ENCODE peak calls at places on chromosomes 11 and 22, in ten cellular contexts. T, C, N, H, G, A, K, S, V and Y are unnamed samples.

GRCh38 chr11:10895285-10895684 is 37.4 kb upstream of the ZBED5 start:
- DNase-seq in T (no peak), C (no peak), N (no peak), H (no peak), G (no peak), A (no peak), K (no peak), S (no peak), V (no peak), Y (no peak)

GRCh38 chr11:93542753-93543246 is 391 bp downstream of the SMCO4 start:
- DNase-seq in T (no peak), C (no peak), N (no peak), H (no peak), G (peak), A (no peak), K (peak), S (no peak), V (no peak), Y (no peak)

GRCh38 chr11:48150213-48150612 is 66.4 kb upstream of the OR4B1 start:
- DNase-seq in T (no peak), C (no peak), N (no peak), H (no peak), G (no peak), A (no peak), K (no peak), S (peak), V (no peak), Y (no peak)

GRCh38 chr11:69541501-69542313 is 60.2 kb downstream of the LINC01488 start:
- DNase-seq in T (no peak), C (peak), N (no peak), H (no peak), G (no peak), A (no peak), K (no peak), S (peak), V (no peak), Y (no peak)

GRCh38 chr11:9738126-9738525 is 74.2 kb downstream of the SWAP70 start:
- DNase-seq in T (no peak), C (no peak), N (no peak), H (no peak), G (no peak), A (no peak), K (peak), S (no peak), V (no peak), Y (no peak)

GRCh38 chr11:64207247-64208085 is 945 bp downstream of the FERMT3 start:
- DNase-seq in T (peak), C (peak), N (no peak), H (peak), G (peak), A (no peak), K (peak), S (peak), V (peak), Y (no peak)

GRCh38 chr22:30287626-30288413 is 1.5 kb downstream of the CASTOR1 start:
- DNase-seq in T (peak), C (peak), N (peak), H (peak), G (peak), A (peak), K (peak), S (peak), V (peak), Y (peak)

GRCh38 chr22:50296658-50297490 is 10.6 kb downstream of the PLXNB2 start:
- DNase-seq in T (no peak), C (no peak), N (no peak), H (no peak), G (no peak), A (no peak), K (no peak), S (no peak), V (no peak), Y (no peak)

GRCh38 chr11:19027829-19028595 is 32.5 kb downstream of the MRGPRX2 start:
- DNase-seq in T (no peak), C (no peak), N (peak), H (no peak), G (no peak), A (no peak), K (no peak), S (peak), V (no peak), Y (no peak)

GRCh38 chr22:19139974-19140373 is 4.5 kb downstream of the ESS2 start:
- DNase-seq in T (no peak), C (no peak), N (no peak), H (no peak), G (no peak), A (no peak), K (no peak), S (no peak), V (no peak), Y (no peak)

GRCh38 chr22:47437636-47438035 is 675.2 kb downstream of the TBC1D22A start:
- DNase-seq in T (peak), C (no peak), N (no peak), H (no peak), G (no peak), A (no peak), K (no peak), S (no peak), V (no peak), Y (no peak)

GRCh38 chr11:12319734-12320387 is 57.5 kb upstream of the PARVA start:
- DNase-seq in T (no peak), C (no peak), N (no peak), H (no peak), G (no peak), A (no peak), K (no peak), S (no peak), V (no peak), Y (no peak)

GRCh38 chr11:65851811-65852507 is 6.0 kb downstream of the CFL1 start:
- DNase-seq in T (no peak), C (no peak), N (no peak), H (no peak), G (no peak), A (no peak), K (no peak), S (no peak), V (peak), Y (no peak)

GRCh38 chr11:97118756-97119155 is 728.9 kb downstream of the JRKL start:
- DNase-seq in T (no peak), C (no peak), N (no peak), H (no peak), G (no peak), A (no peak), K (no peak), S (no peak), V (peak), Y (no peak)

GRCh38 chr22:21991309-21991596 is 8.7 kb upstream of the TOP3B start:
- DNase-seq in T (no peak), C (no peak), N (no peak), H (no peak), G (no peak), A (no peak), K (no peak), S (no peak), V (no peak), Y (no peak)

GRCh38 chr22:50338042-50338573 is 5.0 kb upstream of the PPP6R2 start:
- DNase-seq in T (no peak), C (no peak), N (no peak), H (no peak), G (no peak), A (no peak), K (no peak), S (no peak), V (no peak), Y (no peak)

GRCh38 chr11:35387341-35387982 is 31.9 kb downstream of the SLC1A2 start:
- DNase-seq in T (no peak), C (no peak), N (no peak), H (no peak), G (no peak), A (no peak), K (no peak), S (no peak), V (no peak), Y (no peak)

GRCh38 chr11:75453916-75454655 is 21.1 kb upstream of the KLHL35 start:
- DNase-seq in T (no peak), C (peak), N (no peak), H (no peak), G (no peak), A (peak), K (no peak), S (peak), V (no peak), Y (no peak)

GRCh38 chr11:38176812-38177322 is 1578.8 kb upstream of the RAG2 start:
- DNase-seq in T (no peak), C (no peak), N (no peak), H (no peak), G (no peak), A (no peak), K (no peak), S (no peak), V (no peak), Y (no peak)

GRCh38 chr22:49994361-49995058 is 18.1 kb downstream of the IL17REL start:
- DNase-seq in T (no peak), C (no peak), N (no peak), H (no peak), G (peak), A (no peak), K (no peak), S (no peak), V (peak), Y (no peak)

GRCh38 chr11:29957406-29957805 is 59.4 kb downstream of the KCNA4 start:
- DNase-seq in T (no peak), C (no peak), N (no peak), H (no peak), G (no peak), A (no peak), K (no peak), S (no peak), V (no peak), Y (no peak)

GRCh38 chr11:8732276-8732675 is 49.7 kb downstream of the RPL27A start:
- DNase-seq in T (no peak), C (no peak), N (no peak), H (no peak), G (no peak), A (no peak), K (peak), S (no peak), V (no peak), Y (no peak)

GRCh38 chr22:20405931-20406685 is 12.2 kb downstream of the ZNF74 start:
- DNase-seq in T (no peak), C (no peak), N (no peak), H (no peak), G (no peak), A (no peak), K (no peak), S (no peak), V (no peak), Y (no peak)

GRCh38 chr22:40588726-40589125 is 47.8 kb downstream of the MRTFA start:
- DNase-seq in T (no peak), C (no peak), N (no peak), H (no peak), G (no peak), A (no peak), K (no peak), S (peak), V (no peak), Y (no peak)

GRCh38 chr11:3195251-3196160 is 23.1 kb downstream of the MRGPRG start:
- DNase-seq in T (no peak), C (no peak), N (peak), H (no peak), G (no peak), A (no peak), K (no peak), S (peak), V (no peak), Y (no peak)

GRCh38 chr11:3189886-3190583 is 24.9 kb upstream of the OSBPL5 start:
- DNase-seq in T (no peak), C (no peak), N (no peak), H (no peak), G (no peak), A (no peak), K (no peak), S (no peak), V (no peak), Y (no peak)

GRCh38 chr22:24822471-24822870 is 16.5 kb downstream of the SGSM1 start:
- DNase-seq in T (no peak), C (no peak), N (no peak), H (no peak), G (peak), A (no peak), K (no peak), S (no peak), V (no peak), Y (no peak)

GRCh38 chr11:77384584-77384983 is 83.1 kb upstream of the GDPD4 start:
- DNase-seq in T (no peak), C (no peak), N (no peak), H (no peak), G (no peak), A (no peak), K (no peak), S (no peak), V (no peak), Y (no peak)

GRCh38 chr22:35812600-35812999 is 94.9 kb downstream of the APOL5 start:
- DNase-seq in T (no peak), C (no peak), N (no peak), H (no peak), G (no peak), A (no peak), K (no peak), S (no peak), V (no peak), Y (no peak)

GRCh38 chr11:128764617-128765095 is 70.8 kb downstream of the FLI1 start:
- DNase-seq in T (no peak), C (peak), N (no peak), H (no peak), G (peak), A (no peak), K (no peak), S (no peak), V (no peak), Y (no peak)

GRCh38 chr11:70486731-70487130 is 88.4 kb downstream of the CTTN start:
- DNase-seq in T (no peak), C (no peak), N (no peak), H (no peak), G (no peak), A (no peak), K (no peak), S (no peak), V (no peak), Y (no peak)

GRCh38 chr22:45671783-45672563 is at the start of gene ATXN10:
- DNase-seq in T (no peak), C (peak), N (no peak), H (peak), G (peak), A (no peak), K (peak), S (peak), V (peak), Y (peak)

GRCh38 chr11:62816567-62816966 is 11.3 kb upstream of the NXF1 start:
- DNase-seq in T (no peak), C (no peak), N (no peak), H (no peak), G (no peak), A (no peak), K (no peak), S (no peak), V (no peak), Y (no peak)
- H3K27ac ChIP-seq in T (no peak), C (no peak), N (no peak), H (no peak), G (peak), A (no peak), K (no peak), S (no peak), V (no peak), Y (no peak)

GRCh38 chr11:118156531-118157185 is 4.0 kb upstream of the SCN4B start:
- DNase-seq in T (no peak), C (no peak), N (no peak), H (no peak), G (no peak), A (no peak), K (no peak), S (no peak), V (peak), Y (no peak)

GRCh38 chr11:118153976-118154375 is 1.4 kb upstream of the SCN4B start:
- DNase-seq in T (no peak), C (no peak), N (no peak), H (no peak), G (no peak), A (no peak), K (no peak), S (no peak), V (no peak), Y (no peak)

GRCh38 chr11:118157186-118157895 is 4.7 kb upstream of the SCN4B start:
- DNase-seq in T (no peak), C (no peak), N (no peak), H (no peak), G (no peak), A (no peak), K (no peak), S (no peak), V (no peak), Y (no peak)

GRCh38 chr11:118153516-118153915 is 893 bp upstream of the SCN4B start:
- DNase-seq in T (no peak), C (no peak), N (no peak), H (no peak), G (no peak), A (no peak), K (no peak), S (no peak), V (no peak), Y (no peak)

DNA sequence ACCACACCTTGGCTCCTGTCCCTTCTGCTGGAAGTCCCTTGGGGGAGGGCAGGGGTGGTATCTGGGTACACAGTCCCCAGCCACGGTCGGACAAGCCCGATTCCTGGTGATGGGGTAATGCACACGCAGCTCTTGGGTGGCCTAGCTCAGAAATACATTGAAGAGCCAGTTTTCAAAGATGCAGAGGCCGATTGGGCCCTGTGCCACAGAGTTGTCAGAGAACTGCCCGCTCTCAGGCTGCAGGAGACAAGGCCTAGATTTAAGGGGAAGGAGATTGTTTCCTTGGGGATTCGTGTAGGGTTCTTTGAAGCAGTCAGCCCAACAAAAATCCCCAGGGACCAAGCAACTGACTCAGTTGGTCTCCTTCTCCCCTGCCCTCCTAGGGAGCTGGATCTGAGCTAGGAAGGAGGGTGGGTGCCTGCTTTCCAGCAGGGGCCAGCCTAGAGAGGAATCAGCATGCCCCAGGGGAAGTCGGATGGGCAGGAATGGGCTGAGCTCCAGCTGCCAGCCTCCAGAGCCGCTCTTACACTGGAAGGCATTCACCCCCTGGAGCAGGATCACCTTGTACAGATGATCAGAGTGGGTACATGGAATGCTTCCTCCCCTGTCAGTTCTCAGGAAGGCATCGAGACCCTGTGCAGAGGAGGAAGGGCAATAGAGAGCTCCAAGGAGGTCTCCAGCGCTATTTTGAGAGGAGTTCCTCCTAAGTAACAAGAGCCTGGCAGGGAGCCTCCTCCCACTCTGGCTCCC is 3.3 kb upstream of the SCN4B start:
- DNase-seq in T (no peak), C (no peak), N (no peak), H (no peak), G (no peak), A (no peak), K (no peak), S (no peak), V (peak), Y (no peak)
- H3K27ac ChIP-seq in T (no peak), C (no peak), N (no peak), H (no peak), G (no peak), A (no peak), K (no peak), S (no peak), V (no peak), Y (no peak)

GRCh38 chr11:83151274-83151977 is 5.5 kb upstream of the PCF11 start:
- DNase-seq in T (no peak), C (no peak), N (no peak), H (no peak), G (no peak), A (no peak), K (no peak), S (no peak), V (no peak), Y (no peak)
- H3K27ac ChIP-seq in T (no peak), C (no peak), N (no peak), H (no peak), G (no peak), A (no peak), K (no peak), S (no peak), V (no peak), Y (no peak)

GRCh38 chr11:81993755-81994154 is 739.9 kb downstream of the FAM181B start:
- DNase-seq in T (no peak), C (no peak), N (no peak), H (no peak), G (no peak), A (no peak), K (no peak), S (peak), V (no peak), Y (no peak)
- H3K27ac ChIP-seq in T (no peak), C (no peak), N (no peak), H (no peak), G (no peak), A (no peak), K (no peak), S (no peak), V (no peak), Y (no peak)

DNA sequence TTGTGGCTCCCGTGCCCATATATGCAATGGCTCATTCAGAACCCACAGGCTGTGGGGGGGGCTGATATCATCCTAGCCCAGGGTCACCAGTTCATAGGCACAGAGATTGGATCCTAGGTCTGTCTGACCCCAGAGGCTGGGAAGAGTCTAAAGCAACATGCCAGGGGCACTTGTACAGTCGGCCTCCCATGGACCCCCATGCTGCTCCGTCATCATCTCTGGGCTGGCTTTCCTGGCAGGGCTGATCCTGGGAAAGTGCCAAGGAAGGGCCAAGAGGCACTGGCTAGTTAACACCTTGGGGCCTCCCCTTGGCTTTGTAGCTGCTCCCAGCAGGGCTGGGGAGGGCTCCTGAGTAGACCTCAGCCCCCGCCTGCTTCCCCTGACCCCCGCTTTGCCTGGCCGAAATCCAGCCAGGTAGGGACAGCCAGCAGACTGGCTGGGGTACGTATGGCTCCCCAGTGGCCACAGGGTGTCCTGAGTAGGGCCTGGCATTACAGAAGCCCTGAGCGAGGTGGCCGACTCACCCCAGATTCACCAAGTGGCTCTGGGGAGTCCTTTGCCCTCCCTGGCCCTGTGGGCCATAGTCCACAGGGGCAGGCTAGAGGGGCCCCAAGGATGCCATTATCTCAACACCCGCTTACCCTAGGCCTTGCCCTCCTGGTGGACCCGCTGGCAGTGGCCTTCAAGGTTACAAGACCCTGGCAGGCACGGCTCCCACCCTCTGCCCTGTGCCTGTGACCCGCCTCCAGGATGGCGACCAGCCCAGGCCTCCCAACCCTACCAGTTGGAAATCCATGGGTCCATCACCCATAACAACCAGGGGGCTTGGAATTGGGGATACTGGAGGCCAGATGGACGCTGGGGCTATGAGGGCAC is 22.5 kb downstream of the FADS3 start:
- DNase-seq in T (no peak), C (no peak), N (no peak), H (no peak), G (no peak), A (no peak), K (peak), S (no peak), V (no peak), Y (no peak)
- H3K27ac ChIP-seq in T (no peak), C (no peak), N (no peak), H (no peak), G (no peak), A (no peak), K (no peak), S (no peak), V (no peak), Y (no peak)

GRCh38 chr11:20595101-20595500 is 4.3 kb upstream of the SLC6A5 start:
- DNase-seq in T (no peak), C (no peak), N (no peak), H (no peak), G (no peak), A (no peak), K (no peak), S (no peak), V (no peak), Y (no peak)
- H3K27ac ChIP-seq in T (no peak), C (no peak), N (no peak), H (no peak), G (no peak), A (no peak), K (no peak), S (no peak), V (no peak), Y (no peak)

GRCh38 chr22:27132896-27133500 is 475.6 kb downstream of the MIAT start:
- DNase-seq in T (no peak), C (no peak), N (no peak), H (no peak), G (no peak), A (no peak), K (no peak), S (no peak), V (no peak), Y (peak)
- H3K27ac ChIP-seq in T (no peak), C (no peak), N (no peak), H (no peak), G (no peak), A (no peak), K (no peak), S (no peak), V (no peak), Y (peak)